ENCODE peak calls at places on chromosomes 4 and X, in six cellular contexts. V, T, A, R, G and E are unnamed samples.

GRCh38 chrX:829145-829544 is 198.6 kb downstream of the SHOX start:
- DNase-seq in V (no peak), T (no peak), A (no peak), R (no peak), G (no peak), E (no peak)

GRCh38 chr4:55269970-55270369 is 76.1 kb upstream of the SRD5A3 start:
- DNase-seq in V (no peak), T (no peak), A (no peak), R (no peak), G (peak), E (no peak)

GRCh38 chr4:176191974-176192373 is 3.4 kb downstream of the SPATA4 start:
- DNase-seq in V (no peak), T (no peak), A (no peak), R (no peak), G (no peak), E (no peak)

GRCh38 chr4:848803-849477 is 23.0 kb upstream of the CPLX1 start:
- DNase-seq in V (no peak), T (peak), A (peak), R (no peak), G (no peak), E (no peak)

GRCh38 chrX:149858592-149858991 is 22.4 kb upstream of the MAGEA8 start:
- DNase-seq in V (no peak), T (no peak), A (no peak), R (no peak), G (no peak), E (no peak)

GRCh38 chr4:41509411-41510008 is 28.4 kb upstream of the LIMCH1 start:
- DNase-seq in V (no peak), T (peak), A (no peak), R (no peak), G (peak), E (no peak)

GRCh38 chr4:174420317-174420716 is 102.0 kb downstream of the HPGD start:
- DNase-seq in V (no peak), T (no peak), A (no peak), R (no peak), G (no peak), E (no peak)

GRCh38 chr4:92091335-92091734 is 212.4 kb upstream of the GRID2 start:
- DNase-seq in V (no peak), T (no peak), A (no peak), R (no peak), G (no peak), E (no peak)

GRCh38 chr4:151676301-151676700 is 84.5 kb downstream of the GATB start:
- DNase-seq in V (peak), T (no peak), A (no peak), R (no peak), G (no peak), E (peak)

GRCh38 chr4:138310991-138311390 is 68.8 kb upstream of the SLC7A11 start:
- DNase-seq in V (peak), T (no peak), A (no peak), R (no peak), G (no peak), E (peak)

GRCh38 chr4:1207157-1207470 is 34.7 kb upstream of the SPON2 start:
- DNase-seq in V (no peak), T (peak), A (peak), R (peak), G (no peak), E (no peak)

GRCh38 chr4:14767142-14767541 is 235.1 kb upstream of the CPEB2 start:
- DNase-seq in V (no peak), T (no peak), A (no peak), R (no peak), G (no peak), E (no peak)

GRCh38 chr4:55184600-55185523 is 59.5 kb upstream of the KDR start:
- DNase-seq in V (no peak), T (peak), A (no peak), R (peak), G (no peak), E (no peak)

GRCh38 chr4:96598465-96598864 is 758.6 kb downstream of the PDHA2 start:
- DNase-seq in V (no peak), T (peak), A (no peak), R (no peak), G (peak), E (no peak)

GRCh38 chr4:112905728-112906127 is 143.7 kb upstream of the ANK2 start:
- DNase-seq in V (no peak), T (peak), A (no peak), R (no peak), G (no peak), E (no peak)

GRCh38 chrX:20488473-20488872 is 221.8 kb upstream of the RPS6KA3 start:
- DNase-seq in V (no peak), T (no peak), A (no peak), R (no peak), G (no peak), E (no peak)

GRCh38 chrX:10242036-10242435 is 85.3 kb downstream of the CLCN4 start:
- DNase-seq in V (no peak), T (no peak), A (no peak), R (no peak), G (no peak), E (no peak)

GRCh38 chr4:164997324-164997723 is 19.9 kb upstream of the TRIM61 start:
- DNase-seq in V (peak), T (no peak), A (no peak), R (no peak), G (no peak), E (peak)

GRCh38 chr4:885353-885752 is 46.8 kb downstream of the GAK start:
- DNase-seq in V (no peak), T (no peak), A (no peak), R (no peak), G (no peak), E (no peak)

GRCh38 chrX:154411981-154412340 is 622 bp downstream of the TAFAZZIN start:
- DNase-seq in V (peak), T (peak), A (peak), R (peak), G (peak), E (no peak)

GRCh38 chr4:149203256-149204001 is 612.2 kb downstream of the IQCM start:
- DNase-seq in V (no peak), T (peak), A (no peak), R (no peak), G (peak), E (no peak)

GRCh38 chr4:144659493-144659892 is 13.5 kb downstream of the HHIP start:
- DNase-seq in V (no peak), T (no peak), A (no peak), R (no peak), G (no peak), E (no peak)

GRCh38 chr4:184287697-184288255 is 70.1 kb upstream of the ENPP6 start:
- DNase-seq in V (peak), T (no peak), A (no peak), R (no peak), G (no peak), E (peak)

GRCh38 chr4:2834001-2834921 is 9.4 kb upstream of the ADD1 start:
- DNase-seq in V (no peak), T (no peak), A (peak), R (no peak), G (no peak), E (no peak)

GRCh38 chr4:151227731-151228130 is 49.2 kb upstream of the PRSS48 start:
- DNase-seq in V (peak), T (peak), A (peak), R (peak), G (peak), E (peak)

GRCh38 chr4:15479913-15480185 is 10.2 kb downstream of the CC2D2A start:
- DNase-seq in V (no peak), T (no peak), A (no peak), R (no peak), G (no peak), E (no peak)

GRCh38 chr4:1563241-1563640 is 120.9 kb downstream of the FAM53A start:
- DNase-seq in V (no peak), T (no peak), A (no peak), R (no peak), G (no peak), E (no peak)

GRCh38 chr4:8818063-8818881 is 53.4 kb downstream of the HMX1 start:
- DNase-seq in V (no peak), T (no peak), A (peak), R (no peak), G (no peak), E (no peak)

GRCh38 chrX:154021131-154021611 is 1.5 kb upstream of the IRAK1 start:
- DNase-seq in V (no peak), T (no peak), A (no peak), R (no peak), G (no peak), E (no peak)

GRCh38 chr4:20383969-20384368 is 132.3 kb downstream of the SLIT2 start:
- DNase-seq in V (no peak), T (no peak), A (no peak), R (no peak), G (no peak), E (no peak)

GRCh38 chr4:156782491-156782890 is 189.1 kb downstream of the PDGFC start:
- DNase-seq in V (peak), T (no peak), A (no peak), R (no peak), G (no peak), E (peak)

GRCh38 chrX:22053486-22053885 is 21.4 kb downstream of the PHEX start:
- DNase-seq in V (no peak), T (no peak), A (no peak), R (no peak), G (no peak), E (no peak)

GRCh38 chrX:81240701-81241100 is 38.8 kb downstream of the SH3BGRL start:
- DNase-seq in V (no peak), T (no peak), A (no peak), R (no peak), G (no peak), E (no peak)

GRCh38 chrX:15114865-15115566 is 154.9 kb downstream of the ASB9 start:
- DNase-seq in V (no peak), T (no peak), A (no peak), R (no peak), G (no peak), E (no peak)

DNA sequence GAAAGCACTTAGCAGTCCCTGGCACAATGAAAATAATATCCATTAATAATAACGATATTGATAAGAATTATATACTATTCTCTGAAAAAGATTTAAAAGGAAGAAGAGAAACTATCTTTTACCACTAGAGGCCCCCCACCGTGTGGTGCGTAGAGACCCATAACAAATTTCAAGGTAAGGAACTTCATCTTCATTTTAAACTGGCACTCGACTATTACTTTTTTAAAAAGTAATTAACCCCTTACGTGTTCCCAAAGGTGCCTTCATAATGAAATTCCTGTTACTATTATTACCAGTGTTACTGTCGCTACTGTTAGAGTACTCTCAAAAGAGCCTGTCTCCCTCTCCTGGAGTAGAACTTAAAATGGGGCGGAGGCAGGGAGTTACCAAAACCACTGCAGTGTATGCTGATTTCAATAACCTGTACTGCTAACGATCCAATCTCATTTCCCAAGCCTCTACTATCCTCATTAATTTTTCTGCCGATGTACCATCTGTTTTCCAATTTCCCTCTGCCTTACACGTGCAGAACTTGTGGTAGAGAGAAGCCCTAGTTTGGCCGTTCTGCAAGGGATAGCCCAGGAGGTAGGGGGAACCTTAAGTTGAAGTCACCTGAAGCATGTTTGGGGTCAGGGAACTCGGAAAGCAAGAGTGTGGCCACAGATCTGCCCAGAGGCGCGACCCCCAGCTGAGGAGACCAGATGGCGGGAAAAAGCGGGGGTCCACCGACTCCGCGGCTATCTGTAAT is 813 bp upstream of the STK26 start:
- DNase-seq in V (peak), T (no peak), A (peak), R (no peak), G (no peak), E (no peak)
- H3K27ac ChIP-seq in V (peak), T (no peak), A (no peak), R (peak), G (no peak), E (peak)

DNA sequence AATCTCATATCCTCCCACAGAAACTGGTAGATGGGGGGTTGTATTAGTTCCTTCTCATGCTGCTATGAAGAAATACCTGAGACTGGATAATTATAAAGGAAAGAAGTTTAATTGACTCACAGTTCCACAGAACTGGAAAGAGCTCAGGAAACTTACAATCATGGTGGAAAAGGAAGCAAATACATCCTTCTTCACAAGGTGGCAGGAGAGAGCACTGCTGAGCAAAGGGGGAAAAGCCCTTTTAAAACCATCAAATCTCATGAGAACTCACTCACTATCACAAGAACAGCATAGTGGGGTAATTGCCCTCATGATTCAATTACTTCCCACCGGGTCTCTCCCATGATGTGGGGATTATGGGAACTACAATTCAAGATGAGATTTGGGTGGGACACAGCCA is 250.5 kb upstream of the GPRIN3 start:
- DNase-seq in V (peak), T (no peak), A (no peak), R (no peak), G (no peak), E (no peak)
- TF ChIP-seq CTCF in V (peak), T (no peak), A (no peak), R (no peak), G (peak), E (peak)

GRCh38 chr4:76692761-76693160 is 205.2 kb downstream of the SOWAHB start:
- DNase-seq in V (no peak), T (no peak), A (no peak), R (no peak), G (no peak), E (no peak)
- H3K27ac ChIP-seq in V (peak), T (no peak), A (no peak), R (no peak), G (no peak), E (no peak)

GRCh38 chr4:24428850-24429249 is 155.5 kb downstream of the DHX15 start:
- DNase-seq in V (no peak), T (no peak), A (no peak), R (no peak), G (no peak), E (no peak)
- TF ChIP-seq CTCF in V (no peak), T (no peak), A (no peak), R (no peak), G (no peak), E (no peak)

GRCh38 chrX:46198858-46199257 is 346.4 kb downstream of the ZNF674 start:
- DNase-seq in V (no peak), T (no peak), A (no peak), R (no peak), G (no peak), E (no peak)
- H3K27ac ChIP-seq in V (no peak), T (no peak), A (no peak), R (no peak), G (no peak), E (no peak)